ENCODE peak calls at places on chromosomes 5 and 9, in seven cellular contexts. J is AG08395; D is mucosa of descending colon; U is hippocampal formation; C is NB4; O is CD4-positive, alpha-beta T cell; E is WERI-Rb-1. M is an unnamed sample.

GRCh38 chr9:94083384-94083783 is 880 bp upstream of the PTPDC1 start:
- DNase-seq in J (no peak), D (no peak), U (peak; percentile 9), C (no peak), O (no peak), E (no peak), M (no peak)

GRCh38 chr5:175814676-175815075 is 56.7 kb upstream of the CPLX2 start:
- DNase-seq in J (peak; percentile 94), D (no peak), U (no peak), C (peak; percentile 37), O (no peak), E (no peak), M (peak; percentile 94)

GRCh38 chr5:164784230-164784629 is 1278.8 kb downstream of the MAT2B start:
- DNase-seq in J (no peak), D (no peak), U (no peak), C (peak; percentile 38), O (no peak), E (no peak), M (no peak)

GRCh38 chr9:18542837-18543405 is 69.0 kb downstream of the ADAMTSL1 start:
- DNase-seq in J (peak; percentile 59), D (no peak), U (no peak), C (no peak), O (no peak), E (no peak), M (no peak)

GRCh38 chr5:140631831-140632365 is 1.1 kb downstream of the CD14 start:
- DNase-seq in J (no peak), D (no peak), U (no peak), C (no peak), O (peak; percentile 36), E (peak; percentile 19), M (no peak)

GRCh38 chr5:133635051-133635450 is 22.7 kb upstream of the FSTL4 start:
- DNase-seq in J (peak; percentile 45), D (no peak), U (no peak), C (no peak), O (no peak), E (no peak), M (peak; percentile 67)

GRCh38 chr5:93677344-93678021 is 63.9 kb downstream of the POU5F2 start:
- DNase-seq in J (peak; percentile 84), D (peak; percentile 43), U (peak; percentile 13), C (no peak), O (no peak), E (peak; percentile 77), M (no peak)

GRCh38 chr5:74356009-74356695 is 284.4 kb downstream of the ENC1 start:
- DNase-seq in J (no peak), D (no peak), U (no peak), C (no peak), O (no peak), E (no peak), M (no peak)

GRCh38 chr9:19994296-19994695 is 205.5 kb upstream of the SLC24A2 start:
- DNase-seq in J (no peak), D (no peak), U (no peak), C (no peak), O (no peak), E (no peak), M (no peak)

GRCh38 chr9:5569357-5569756 is 59.0 kb downstream of the PDCD1LG2 start:
- DNase-seq in J (no peak), D (no peak), U (no peak), C (no peak), O (no peak), E (no peak), M (no peak)

GRCh38 chr9:14056235-14056930 is 257.6 kb downstream of the NFIB start:
- DNase-seq in J (no peak), D (no peak), U (no peak), C (no peak), O (no peak), E (no peak), M (no peak)

GRCh38 chr9:94982211-94982610 is 255.7 kb downstream of the AOPEP start:
- DNase-seq in J (no peak), D (no peak), U (no peak), C (no peak), O (no peak), E (no peak), M (no peak)

GRCh38 chr5:93330506-93330905 is 250.5 kb downstream of the NR2F1-AS1 start:
- DNase-seq in J (peak; percentile 17), D (no peak), U (no peak), C (no peak), O (no peak), E (no peak), M (no peak)

GRCh38 chr9:34163439-34163838 is 15.4 kb upstream of the UBAP1 start:
- DNase-seq in J (no peak), D (no peak), U (no peak), C (peak; percentile 48), O (no peak), E (no peak), M (peak; percentile 84)

GRCh38 chr9:108910402-108910801 is 23.5 kb downstream of the ELP1 start:
- DNase-seq in J (no peak), D (no peak), U (no peak), C (no peak), O (no peak), E (no peak), M (no peak)

GRCh38 chr5:126348855-126349635 is 74.2 kb upstream of the GRAMD2B start:
- DNase-seq in J (no peak), D (no peak), U (no peak), C (no peak), O (no peak), E (no peak), M (no peak)

GRCh38 chr5:107610795-107611194 is 59.9 kb downstream of the EFNA5 start:
- DNase-seq in J (no peak), D (no peak), U (no peak), C (no peak), O (no peak), E (no peak), M (peak; percentile 30)

GRCh38 chr5:154753792-154754191 is 1.4 kb upstream of the LARP1 start:
- DNase-seq in J (peak; percentile 93), D (no peak), U (no peak), C (peak; percentile 40), O (no peak), E (no peak), M (no peak)

GRCh38 chr9:16601991-16602390 is 268.5 kb downstream of the BNC2 start:
- DNase-seq in J (no peak), D (no peak), U (no peak), C (no peak), O (no peak), E (no peak), M (no peak)

GRCh38 chr5:74093501-74093993 is 467.6 kb downstream of the ARHGEF28 start:
- DNase-seq in J (no peak), D (no peak), U (no peak), C (no peak), O (no peak), E (peak; percentile 30), M (no peak)

GRCh38 chr9:78973906-78974305 is 597.9 kb upstream of the TLE4 start:
- DNase-seq in J (peak; percentile 27), D (no peak), U (no peak), C (no peak), O (no peak), E (no peak), M (peak; percentile 63)

GRCh38 chr5:90802695-90803317 is 244.2 kb downstream of the ADGRV1 start:
- DNase-seq in J (peak; percentile 26), D (no peak), U (no peak), C (peak; percentile 34), O (no peak), E (peak; percentile 21), M (peak; percentile 37)

GRCh38 chr5:151408633-151409243 is 38.7 kb upstream of the SLC36A1 start:
- DNase-seq in J (no peak), D (no peak), U (no peak), C (no peak), O (no peak), E (no peak), M (peak; percentile 23)

GRCh38 chr5:61599370-61600140 is 267.5 kb downstream of the ZSWIM6 start:
- DNase-seq in J (peak; percentile 27), D (no peak), U (no peak), C (no peak), O (no peak), E (no peak), M (peak; percentile 98)

GRCh38 chr9:34396276-34397214 is 19.8 kb upstream of the MYORG start:
- DNase-seq in J (no peak), D (no peak), U (no peak), C (no peak), O (no peak), E (no peak), M (no peak)

GRCh38 chr5:20972419-20972925 is 984.5 kb upstream of the CDH18 start:
- DNase-seq in J (no peak), D (no peak), U (peak; percentile 13), C (peak; percentile 25), O (no peak), E (peak; percentile 19), M (peak; percentile 3)

GRCh38 chr5:116914869-116915504 is 340.4 kb upstream of the SEMA6A start:
- DNase-seq in J (no peak), D (no peak), U (no peak), C (no peak), O (no peak), E (no peak), M (no peak)

GRCh38 chr5:69113851-69114250 is 20.0 kb downstream of the SLC30A5 start:
- DNase-seq in J (no peak), D (no peak), U (no peak), C (no peak), O (no peak), E (no peak), M (no peak)

GRCh38 chr5:66010476-66010875 is 84.1 kb downstream of the ERBIN start:
- DNase-seq in J (no peak), D (no peak), U (no peak), C (no peak), O (no peak), E (no peak), M (no peak)

GRCh38 chr5:8247485-8247884 is 378.5 kb downstream of the MTRR start:
- DNase-seq in J (no peak), D (no peak), U (no peak), C (no peak), O (no peak), E (no peak), M (no peak)

GRCh38 chr9:113624721-113625120 is 161.2 kb downstream of the RGS3 start:
- DNase-seq in J (peak; percentile 82), D (no peak), U (no peak), C (no peak), O (no peak), E (no peak), M (no peak)

GRCh38 chr5:41843456-41844112 is 26.6 kb downstream of the OXCT1 start:
- DNase-seq in J (peak; percentile 53), D (no peak), U (peak; percentile 5), C (peak; percentile 67), O (no peak), E (peak; percentile 27), M (peak; percentile 4)

GRCh38 chr9:98894766-98895165 is 48.9 kb upstream of the COL15A1 start:
- DNase-seq in J (no peak), D (no peak), U (no peak), C (no peak), O (no peak), E (no peak), M (no peak)

GRCh38 chr9:90003046-90003355 is 398.2 kb downstream of the GADD45G start:
- DNase-seq in J (no peak), D (no peak), U (no peak), C (no peak), O (no peak), E (no peak), M (no peak)

GRCh38 chr9:89400398-89401116 is 82.3 kb downstream of the SECISBP2 start:
- DNase-seq in J (no peak), D (no peak), U (no peak), C (peak; percentile 90), O (no peak), E (no peak), M (no peak)

M was measured in A549.